ENCODE peak calls at places on chromosomes 4 and X, in eight cellular contexts. E, Z, U, N, T, J, M and F are unnamed samples.

GRCh38 chr4:37758226-37758625 is 68.3 kb upstream of the PGM2 start:
- DNase-seq in E (no peak), Z (no peak), U (no peak), N (peak), T (peak), J (no peak), M (no peak), F (no peak)

GRCh38 chr4:125266901-125267601 is 47.7 kb upstream of the FAT4 start:
- DNase-seq in E (no peak), Z (no peak), U (no peak), N (peak), T (peak), J (no peak), M (no peak), F (no peak)

GRCh38 chr4:144699565-144699964 is 53.6 kb downstream of the HHIP start:
- DNase-seq in E (no peak), Z (no peak), U (no peak), N (no peak), T (peak), J (no peak), M (no peak), F (no peak)

GRCh38 chrX:3545901-3546300 is 167.5 kb downstream of the PRKX start:
- DNase-seq in E (no peak), Z (no peak), U (no peak), N (no peak), T (no peak), J (no peak), M (no peak), F (no peak)

GRCh38 chr4:6360385-6360784 is 90.7 kb downstream of the WFS1 start:
- DNase-seq in E (no peak), Z (no peak), U (no peak), N (peak), T (peak), J (no peak), M (no peak), F (peak)

GRCh38 chr4:115219315-115219840 is 106.0 kb upstream of the NDST4 start:
- DNase-seq in E (no peak), Z (no peak), U (no peak), N (no peak), T (no peak), J (no peak), M (no peak), F (no peak)

GRCh38 chrX:50798782-50799181 is 15.2 kb downstream of the SHROOM4 start:
- DNase-seq in E (no peak), Z (no peak), U (no peak), N (no peak), T (no peak), J (no peak), M (no peak), F (no peak)

GRCh38 chr4:15031197-15031596 is 28.9 kb downstream of the CPEB2 start:
- DNase-seq in E (no peak), Z (no peak), U (no peak), N (no peak), T (peak), J (no peak), M (no peak), F (no peak)

GRCh38 chrX:49247916-49248811 is 12.9 kb downstream of the CCDC22 start:
- DNase-seq in E (no peak), Z (no peak), U (no peak), N (no peak), T (no peak), J (no peak), M (no peak), F (no peak)

GRCh38 chr4:73727685-73728084 is 12.7 kb upstream of the CXCL8 start:
- DNase-seq in E (no peak), Z (no peak), U (no peak), N (no peak), T (no peak), J (peak), M (no peak), F (peak)

GRCh38 chrX:23911436-23911835 is 3.6 kb downstream of the CXorf58 start:
- DNase-seq in E (no peak), Z (no peak), U (no peak), N (no peak), T (no peak), J (no peak), M (no peak), F (no peak)

GRCh38 chrX:100863326-100863854 is 10.8 kb downstream of the NOX1 start:
- DNase-seq in E (no peak), Z (no peak), U (no peak), N (no peak), T (no peak), J (peak), M (no peak), F (no peak)

GRCh38 chr4:76804060-76804459 is 93.9 kb downstream of the SOWAHB start:
- DNase-seq in E (no peak), Z (no peak), U (no peak), N (no peak), T (peak), J (no peak), M (no peak), F (no peak)

GRCh38 chrX:147912093-147912801 is 528 bp downstream of the FMR1 start:
- DNase-seq in E (peak), Z (no peak), U (peak), N (peak), T (peak), J (peak), M (peak), F (peak)

GRCh38 chr4:31043382-31044062 is 323.4 kb downstream of the PCDH7 start:
- DNase-seq in E (no peak), Z (no peak), U (no peak), N (no peak), T (no peak), J (no peak), M (no peak), F (no peak)

GRCh38 chr4:7595883-7596535 is 161.3 kb upstream of the PSAPL1 start:
- DNase-seq in E (no peak), Z (no peak), U (no peak), N (no peak), T (no peak), J (no peak), M (no peak), F (peak)

GRCh38 chr4:74331252-74331651 is 23.0 kb downstream of the EPGN start:
- DNase-seq in E (no peak), Z (no peak), U (no peak), N (no peak), T (no peak), J (no peak), M (no peak), F (no peak)

GRCh38 chr4:186621959-186622553 is 66.7 kb upstream of the MTNR1A start:
- DNase-seq in E (no peak), Z (no peak), U (no peak), N (peak), T (peak), J (no peak), M (no peak), F (no peak)

GRCh38 chr4:10100734-10101216 is 15.8 kb downstream of the WDR1 start:
- DNase-seq in E (peak), Z (no peak), U (no peak), N (no peak), T (peak), J (peak), M (peak), F (no peak)

GRCh38 chr4:5051210-5051691 is at the start of gene STK32B:
- DNase-seq in E (no peak), Z (peak), U (peak), N (peak), T (peak), J (peak), M (peak), F (peak)

GRCh38 chrX:28491941-28492340 is 95.3 kb upstream of the IL1RAPL1 start:
- DNase-seq in E (no peak), Z (no peak), U (no peak), N (no peak), T (peak), J (no peak), M (no peak), F (no peak)

GRCh38 chrX:781216-782211 is 150.9 kb downstream of the SHOX start:
- DNase-seq in E (no peak), Z (peak), U (no peak), N (no peak), T (no peak), J (no peak), M (no peak), F (no peak)

GRCh38 chr4:83855044-83855443 is 319.1 kb downstream of the GPAT3 start:
- DNase-seq in E (no peak), Z (no peak), U (no peak), N (peak), T (peak), J (no peak), M (no peak), F (no peak)

GRCh38 chrX:51336584-51336983 is 4.0 kb downstream of the NUDT10 start:
- DNase-seq in E (peak), Z (no peak), U (no peak), N (peak), T (peak), J (no peak), M (peak), F (no peak)

GRCh38 chr4:177008071-177008835 is 215.5 kb upstream of the VEGFC start:
- DNase-seq in E (no peak), Z (no peak), U (no peak), N (peak), T (peak), J (no peak), M (no peak), F (no peak)

GRCh38 chr4:105605493-105605892 is 53.1 kb downstream of the ARHGEF38 start:
- DNase-seq in E (no peak), Z (no peak), U (no peak), N (no peak), T (peak), J (no peak), M (no peak), F (no peak)

GRCh38 chrX:67346667-67347066 is 197.2 kb upstream of the AR start:
- DNase-seq in E (no peak), Z (no peak), U (no peak), N (no peak), T (no peak), J (no peak), M (no peak), F (no peak)

GRCh38 chr4:123826896-123827295 is 430.3 kb downstream of the SPRY1 start:
- DNase-seq in E (no peak), Z (no peak), U (no peak), N (peak), T (peak), J (no peak), M (no peak), F (no peak)

GRCh38 chrX:154840856-154841255 is 6.4 kb upstream of the SMIM9 start:
- DNase-seq in E (no peak), Z (no peak), U (no peak), N (peak), T (peak), J (no peak), M (no peak), F (no peak)

GRCh38 chr4:101238706-101239105 is 108.6 kb downstream of the PPP3CA start:
- DNase-seq in E (no peak), Z (no peak), U (no peak), N (peak), T (peak), J (no peak), M (no peak), F (no peak)

GRCh38 chrX:123976671-123977316 is 15.3 kb downstream of the STAG2 start:
- DNase-seq in E (no peak), Z (no peak), U (no peak), N (no peak), T (peak), J (no peak), M (no peak), F (no peak)

GRCh38 chr4:77804471-77804870 is 14.7 kb downstream of the CNOT6L start:
- DNase-seq in E (no peak), Z (no peak), U (no peak), N (no peak), T (peak), J (no peak), M (no peak), F (no peak)

GRCh38 chr4:168978001-168978700 is 31.9 kb downstream of the CBR4 start:
- DNase-seq in E (no peak), Z (no peak), U (no peak), N (peak), T (peak), J (no peak), M (no peak), F (no peak)

GRCh38 chr4:182770969-182771330 is 146.2 kb downstream of the DCTD start:
- DNase-seq in E (no peak), Z (no peak), U (no peak), N (no peak), T (no peak), J (no peak), M (no peak), F (no peak)

GRCh38 chrX:153469811-153470410 is 465 bp downstream of the HAUS7 start:
- DNase-seq in E (peak), Z (no peak), U (no peak), N (no peak), T (peak), J (no peak), M (peak), F (peak)
- TF ChIP-seq CTCF in E (no peak), Z (no peak), U (no peak), N (no peak), T (peak), J (peak), M (no peak), F (no peak)

GRCh38 chr4:113888006-113888405 is 91.4 kb downstream of the ARSJ start:
- DNase-seq in E (no peak), Z (no peak), U (no peak), N (no peak), T (no peak), J (no peak), M (no peak), F (no peak)

GRCh38 chr4:113899260-113900177 is 79.9 kb downstream of the ARSJ start:
- DNase-seq in E (peak), Z (no peak), U (no peak), N (no peak), T (no peak), J (no peak), M (peak), F (no peak)

GRCh38 chr4:113893546-113893945 is 85.9 kb downstream of the ARSJ start:
- DNase-seq in E (no peak), Z (no peak), U (no peak), N (no peak), T (peak), J (no peak), M (no peak), F (no peak)
- TF ChIP-seq CTCF in E (no peak), Z (no peak), U (peak), N (no peak), T (peak), J (peak), M (no peak), F (no peak)

GRCh38 chr4:140309124-140309870 is 64.1 kb upstream of the SCOC start:
- DNase-seq in E (no peak), Z (no peak), U (no peak), N (no peak), T (peak), J (no peak), M (peak), F (no peak)
- TF ChIP-seq CTCF in E (no peak), Z (no peak), U (peak), N (no peak), T (no peak), J (no peak), M (no peak), F (no peak)

DNA sequence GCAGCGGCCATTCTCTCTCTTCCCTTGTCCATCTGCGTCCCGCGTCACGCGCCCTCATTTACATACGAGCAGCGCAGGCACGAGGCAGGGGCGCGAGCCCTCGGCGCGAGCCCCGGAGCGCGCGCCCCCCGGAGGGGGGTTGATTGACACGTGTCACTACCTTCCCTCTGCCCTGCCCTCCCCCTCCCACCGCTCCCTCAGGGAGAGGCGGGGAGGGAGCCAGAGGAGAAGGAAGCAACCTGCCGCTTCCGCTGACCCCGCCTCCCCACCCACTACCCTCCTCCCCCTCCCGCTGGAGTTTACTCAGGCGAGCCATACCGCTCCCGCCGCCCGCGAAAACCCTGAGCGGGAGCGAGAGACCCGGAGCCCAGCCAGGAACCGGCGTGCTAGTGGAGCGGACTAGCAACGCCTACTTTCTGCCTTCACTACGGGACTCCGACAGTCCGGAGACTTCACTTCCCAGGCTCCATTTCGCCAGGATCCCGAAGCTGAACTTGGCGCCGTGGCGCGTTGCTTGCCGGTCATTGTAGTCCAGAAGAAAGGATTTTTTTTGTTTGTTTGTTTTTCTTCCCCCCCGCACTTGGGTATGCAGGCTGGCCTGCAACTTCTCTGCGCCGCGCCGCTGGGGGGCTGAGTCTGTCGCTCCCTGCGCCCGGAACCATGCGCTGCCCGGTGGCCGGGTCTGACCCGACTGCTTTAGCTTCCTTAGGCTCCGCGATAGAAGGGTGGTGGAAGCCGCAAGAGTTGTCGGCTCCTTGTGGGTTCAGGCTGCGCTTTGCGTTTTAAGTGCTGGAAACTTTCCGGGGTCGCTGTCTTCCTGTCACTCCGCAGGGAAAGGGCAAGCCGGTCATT is at the start of gene LCORL:
- DNase-seq in E (peak), Z (peak), U (peak), N (peak), T (peak), J (peak), M (peak), F (peak)
- TF ChIP-seq CTCF in E (no peak), Z (no peak), U (peak), N (no peak), T (no peak), J (peak), M (no peak), F (no peak)

DNA sequence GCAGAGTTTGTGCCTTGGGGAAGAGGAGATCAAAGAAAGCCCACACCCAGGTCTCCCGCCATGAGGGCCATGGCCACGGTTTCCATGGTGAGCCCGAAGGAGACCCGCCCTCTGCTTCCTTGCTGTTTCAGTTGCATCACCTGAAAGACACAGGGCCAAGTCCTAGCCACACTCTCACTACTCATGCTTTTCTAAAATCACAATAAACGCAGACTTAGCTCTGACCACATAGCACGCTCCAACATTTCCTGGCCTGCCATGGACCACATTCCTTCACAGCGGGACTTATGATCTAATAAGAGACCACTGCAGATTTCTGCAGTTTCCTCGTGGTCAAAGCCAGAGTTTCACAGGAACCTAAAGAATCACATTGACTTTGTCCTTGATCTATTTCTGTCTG is 426.0 kb upstream of the NR3C2 start:
- DNase-seq in E (no peak), Z (no peak), U (no peak), N (no peak), T (no peak), J (no peak), M (no peak), F (no peak)
- TF ChIP-seq CTCF in E (no peak), Z (no peak), U (no peak), N (no peak), T (no peak), J (no peak), M (no peak), F (no peak)